ENCODE peak calls at places on chromosomes 2 and 18, in six cellular contexts. F, R, O, N, D and M are unnamed samples. For H3K4me1, the result is how much of the 10 kb centered on the place peaks cover.

GRCh38 chr2:222499226-222499625 is 74.9 kb downstream of the SGPP2 start:
- DNase-seq in F (no peak), N (no peak), O (no peak), R (no peak), D (no peak), M (no peak)

GRCh38 chr2:196233033-196233807 is 61.8 kb upstream of the STK17B start:
- DNase-seq in O (no peak), R (peak), F (no peak), D (peak), N (no peak), M (no peak)

GRCh38 chr2:98242006-98242405 is 104.2 kb upstream of the CNGA3 start:
- DNase-seq in R (no peak), D (no peak), F (peak), O (no peak), N (no peak), M (no peak)

GRCh38 chr2:68487773-68488355 is 20.5 kb downstream of the APLF start:
- DNase-seq in D (no peak), N (peak), F (peak), O (no peak), R (peak), M (no peak)

GRCh38 chr2:237471457-237472186 is 15.4 kb upstream of the MLPH start:
- DNase-seq in N (peak), R (peak), F (peak), O (no peak), D (no peak), M (no peak)

GRCh38 chr18:26017929-26018328 is 72.5 kb downstream of the SS18 start:
- DNase-seq in N (no peak), D (no peak), F (no peak), R (peak), O (no peak), M (no peak)

GRCh38 chr2:149331023-149331400 is 625 bp downstream of the LYPD6 start:
- DNase-seq in O (no peak), R (peak), D (no peak), F (peak), N (no peak), M (no peak)

GRCh38 chr2:159249955-159250723 is 36.4 kb downstream of the WDSUB1 start:
- DNase-seq in R (peak), O (peak), F (no peak), N (no peak), D (peak), M (no peak)

GRCh38 chr2:202306034-202306433 is 40.5 kb downstream of the NOP58 start:
- DNase-seq in O (no peak), D (no peak), N (no peak), R (no peak), F (no peak), M (no peak)

GRCh38 chr2:127330753-127331152 is 36.8 kb upstream of the ERCC3 start:
- DNase-seq in F (no peak), R (no peak), O (no peak), D (no peak), N (no peak), M (no peak)

GRCh38 chr2:64792310-64792709 is 138.6 kb upstream of the SERTAD2 start:
- DNase-seq in F (no peak), D (no peak), O (no peak), R (no peak), N (peak), M (no peak)

GRCh38 chr18:31419457-31419932 is 28.0 kb upstream of the DSG3 start:
- DNase-seq in O (no peak), D (no peak), R (no peak), N (no peak), F (no peak), M (no peak)

GRCh38 chr2:156333951-156334495 is 1.5 kb upstream of the NR4A2 start:
- DNase-seq in F (peak), R (peak), N (peak), O (peak), D (peak), M (peak)

GRCh38 chr2:158743466-158743865 is 51.7 kb upstream of the DAPL1 start:
- DNase-seq in F (no peak), N (no peak), O (no peak), D (no peak), R (no peak), M (no peak)

GRCh38 chr2:58939388-58939787 is 698.3 kb upstream of the FANCL start:
- DNase-seq in N (no peak), F (no peak), D (no peak), R (peak), O (no peak), M (no peak)

GRCh38 chr2:210461401-210461800 is 15.2 kb downstream of the LANCL1 start:
- DNase-seq in D (no peak), F (no peak), O (no peak), N (no peak), R (no peak), M (no peak)

GRCh38 chr2:36356990-36357505 is 1.5 kb downstream of the CRIM1 start:
- DNase-seq in D (no peak), R (peak), O (no peak), F (peak), N (peak), M (no peak)

GRCh38 chr2:174076040-174076439 is 110.9 kb upstream of the SP3 start:
- DNase-seq in R (peak), O (no peak), N (no peak), D (no peak), F (no peak), M (no peak)

GRCh38 chr2:26727641-26728561 is 35.4 kb downstream of the KCNK3 start:
- DNase-seq in R (peak), N (no peak), F (no peak), D (no peak), O (no peak), M (no peak)

GRCh38 chr18:22446906-22447305 is 29.2 kb upstream of the CTAGE1 start:
- DNase-seq in D (no peak), R (no peak), N (no peak), O (no peak), F (no peak), M (no peak)

GRCh38 chr2:224220581-224221255 is 181.2 kb downstream of the FAM124B start:
- DNase-seq in R (peak), D (no peak), F (no peak), O (no peak), N (no peak), M (no peak)

GRCh38 chr2:100884145-100884621 is 64.2 kb downstream of the NPAS2 start:
- DNase-seq in R (no peak), O (no peak), N (no peak), D (no peak), F (no peak), M (no peak)

DNA sequence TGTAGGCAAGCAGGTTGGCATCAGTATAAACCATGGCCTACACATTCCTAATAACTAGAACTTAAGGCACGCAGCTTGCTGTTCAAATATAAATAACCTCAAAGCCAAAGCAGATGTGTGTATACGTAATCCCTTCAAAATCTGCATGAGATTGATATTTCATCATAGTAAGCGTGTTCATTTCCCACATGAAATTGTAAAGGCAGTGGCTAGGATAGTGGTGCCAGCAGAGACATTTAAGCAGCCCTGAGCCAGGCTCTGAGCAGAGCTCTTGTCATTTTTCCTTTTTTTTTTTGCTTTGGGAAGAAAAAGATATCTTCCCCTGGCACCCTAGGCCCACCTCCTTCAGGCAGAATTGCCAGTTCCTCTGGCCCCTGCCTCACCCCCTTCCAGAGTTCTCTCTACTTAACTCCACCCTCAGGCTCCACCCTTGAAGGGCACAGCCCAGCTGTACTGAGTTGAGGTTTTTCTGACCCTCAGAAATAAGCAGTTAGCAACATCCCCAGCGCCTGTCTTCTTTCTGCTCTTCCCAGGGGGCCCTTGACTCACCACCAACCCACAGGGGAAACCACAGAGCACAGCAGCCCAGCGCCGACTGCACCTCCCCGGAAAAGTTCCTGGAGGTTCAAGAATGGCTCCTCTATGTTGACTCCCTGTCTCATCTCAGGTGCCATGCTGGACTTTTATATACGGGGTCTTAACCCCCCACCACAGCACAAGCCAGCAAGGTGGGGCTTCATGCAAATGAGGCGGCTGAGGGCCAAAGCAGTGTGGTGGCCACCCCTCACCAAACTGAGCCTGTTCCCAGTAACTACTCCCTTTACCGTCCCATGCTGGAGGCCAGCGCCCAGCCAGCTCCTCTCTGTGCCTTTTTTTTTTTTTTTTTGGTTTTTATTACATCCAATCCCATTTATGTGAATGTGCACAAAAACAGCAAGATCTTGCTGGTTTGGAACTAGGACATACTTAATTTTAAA is 84.7 kb downstream of the EHD3 start:
- DNase-seq in D (peak), F (no peak), N (no peak), R (peak), O (peak), M (peak)
- H3K27ac ChIP-seq in D (no peak), F (no peak), N (no peak), R (peak), O (no peak), M (peak)

GRCh38 chr2:10448646-10449480 is 736 bp upstream of the ODC1 start:
- DNase-seq in R (peak), N (peak), F (peak), D (peak), O (peak), M (peak)
- H3K4me1 ChIP-seq in R (under half), N (half or more), F (under half), D (under half), O (under half), M (under half)

GRCh38 chr2:24856791-24857211 is 63.2 kb downstream of the ADCY3 start:
- DNase-seq in D (no peak), O (no peak), R (peak), F (no peak), N (no peak), M (peak)
- H3K27ac ChIP-seq in D (peak), O (peak), R (no peak), F (no peak), N (no peak), M (peak)

GRCh38 chr18:9827211-9827855 is 58.4 kb upstream of the TXNDC2 start:
- DNase-seq in N (no peak), F (no peak), D (no peak), O (no peak), R (no peak), M (no peak)
- H3K4me1 ChIP-seq in N (under half), F (under half), D (under half), O (under half), R (half or more), M (under half)

DNA sequence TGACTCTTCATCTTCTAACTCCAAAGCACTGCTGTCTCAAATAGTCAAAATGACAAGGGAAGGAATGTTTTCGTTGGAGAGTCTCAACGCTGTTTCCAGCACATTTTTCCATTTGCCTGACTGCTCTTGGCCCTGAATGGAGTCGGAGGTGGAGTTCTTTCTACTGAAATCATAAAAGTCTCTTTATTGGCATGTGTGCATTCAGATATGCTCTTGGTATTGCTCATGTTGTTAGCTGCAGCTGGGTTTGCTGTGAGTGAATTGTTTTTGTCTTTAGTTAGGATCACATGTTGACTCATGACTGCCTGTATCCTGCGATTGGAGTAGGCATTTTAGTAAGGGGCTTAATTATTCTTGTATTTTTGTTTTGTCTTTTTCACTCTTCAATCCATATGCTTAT is 16.8 kb downstream of the TMEM17 start:
- DNase-seq in D (no peak), O (no peak), N (no peak), R (peak), F (no peak), M (no peak)
- H3K27ac ChIP-seq in D (peak), O (no peak), N (peak), R (no peak), F (no peak), M (peak)

GRCh38 chr2:187543488-187543887 is 10.7 kb downstream of the TFPI start:
- DNase-seq in F (no peak), O (no peak), R (peak), D (no peak), N (no peak), M (no peak)
- H3K4me1 ChIP-seq in F (under half), O (under half), R (half or more), D (under half), N (half or more), M (half or more)